ENCODE peak calls at places on chromosome 6, in four cellular contexts. C is foreskin fibroblast; H is stimulated activated CD4-positive, alpha-beta T cell treated with anti-CD3 and anti-CD28 coated beads, Interleukin-1b, Interleukin-23, amount 100 ng/mL, for 48 hours; K is H7. S is an unnamed sample.

GRCh38 chr6:11769816-11770545 is 8.6 kb downstream of the ADTRP start:
- DNase-seq in C (no peak), H (no peak), K (peak), S (peak)

GRCh38 chr6:165663283-165663735 is 268 bp upstream of the PDE10A start:
- DNase-seq in C (peak), H (no peak), K (peak), S (peak)

GRCh38 chr6:29011276-29011734 is 6.2 kb upstream of the ZNF311 start:
- DNase-seq in C (peak), H (no peak), K (peak), S (peak)

GRCh38 chr6:89145461-89145961 is 344 bp upstream of the PM20D2 start:
- DNase-seq in C (no peak), H (peak), K (peak), S (no peak)

GRCh38 chr6:89302936-89303335 is 12.2 kb downstream of the GABRR2 start:
- DNase-seq in C (no peak), H (no peak), K (peak), S (no peak)

GRCh38 chr6:139369568-139370046 is 4.8 kb downstream of the CITED2 start:
- DNase-seq in C (peak), H (no peak), K (no peak), S (peak)

GRCh38 chr6:3809982-3810381 is 39.2 kb upstream of the FAM50B start:
- DNase-seq in C (no peak), H (no peak), K (no peak), S (no peak)

GRCh38 chr6:26420607-26421235 is 18.6 kb downstream of the BTN3A1 start:
- DNase-seq in C (no peak), H (no peak), K (peak), S (peak)

GRCh38 chr6:39688494-39688893 is 36.7 kb downstream of the KIF6 start:
- DNase-seq in C (peak), H (no peak), K (no peak), S (no peak)

GRCh38 chr6:36104836-36105235 is 25.5 kb upstream of the MAPK13 start:
- DNase-seq in C (peak), H (no peak), K (no peak), S (no peak)

GRCh38 chr6:113596907-113597583 is 260.1 kb upstream of the MARCKS start:
- DNase-seq in C (peak), H (no peak), K (no peak), S (no peak)

GRCh38 chr6:117548797-117549301 is 53.5 kb downstream of the GOPC start:
- DNase-seq in C (no peak), H (peak), K (no peak), S (no peak)

GRCh38 chr6:47276377-47276776 is 33.3 kb downstream of the TNFRSF21 start:
- DNase-seq in C (no peak), H (no peak), K (no peak), S (no peak)

GRCh38 chr6:158418501-158418900 is 106.2 kb downstream of the TULP4 start:
- DNase-seq in C (peak), H (no peak), K (no peak), S (no peak)

GRCh38 chr6:73231986-73232391 is 6.7 kb upstream of the KHDC1L start:
- DNase-seq in C (no peak), H (no peak), K (no peak), S (no peak)

S was measured in ELF-1.